ENCODE peak calls at places on chromosomes 1 and 21, in four cellular contexts. A is left ventricle myocardium superior, Q is NCI-H69, D is GDM1. U is an unnamed sample.

GRCh38 chr1:15018767-15019166 is 134.8 kb upstream of the TMEM51 start:
- DNase-seq in D (no peak), A (no peak), Q (no peak), U (no peak)

GRCh38 chr1:29593601-29594382 is 357.5 kb downstream of the PTPRU start:
- DNase-seq in D (no peak), A (no peak), Q (no peak), U (no peak)

GRCh38 chr1:207993477-207994445 is 82.8 kb upstream of the CD34 start:
- DNase-seq in D (no peak), Q (peak; percentile 14), A (no peak), U (no peak)

GRCh38 chr1:227946624-227947424 is 908 bp downstream of the WNT9A start:
- DNase-seq in Q (peak; percentile 87), D (peak; percentile 22), A (peak; percentile 90), U (no peak)

GRCh38 chr1:23283660-23284602 is 60.2 kb downstream of the HNRNPR start:
- DNase-seq in D (no peak), Q (no peak), A (no peak), U (no peak)

GRCh38 chr1:8197493-8198282 is 120.2 kb upstream of the SLC45A1 start:
- DNase-seq in A (peak; percentile 73), D (no peak), Q (no peak), U (no peak)

GRCh38 chr1:11337536-11338350 is 64.7 kb downstream of the UBIAD1 start:
- DNase-seq in Q (peak; percentile 92), A (peak; percentile 70), D (peak; percentile 42), U (no peak)

GRCh38 chr1:234610582-234611152 is 689 bp upstream of the IRF2BP2 start:
- DNase-seq in D (peak; percentile 98), A (peak; percentile 99), Q (peak; percentile 99), U (peak; percentile 63)

GRCh38 chr1:159598196-159598595 is 10.6 kb downstream of the APCS start:
- DNase-seq in A (no peak), D (no peak), Q (no peak), U (no peak)

GRCh38 chr1:1616045-1616821 is 933 bp downstream of the MIB2 start:
- DNase-seq in A (peak; percentile 80), D (no peak), Q (peak; percentile 27), U (no peak)

GRCh38 chr1:197178998-197179397 is 32.5 kb upstream of the ASPM start:
- DNase-seq in D (no peak), A (no peak), Q (peak; percentile 10), U (no peak)

GRCh38 chr1:53480678-53481077 is 21.5 kb downstream of the DMRTB1 start:
- DNase-seq in D (no peak), Q (no peak), A (no peak), U (no peak)

GRCh38 chr1:175209493-175209921 is 16.9 kb upstream of the KIAA0040 start:
- DNase-seq in A (no peak), Q (no peak), D (no peak), U (no peak)

GRCh38 chr21:45309069-45309521 is 21.4 kb upstream of the POFUT2 start:
- DNase-seq in Q (peak; percentile 71), A (peak; percentile 84), D (peak; percentile 16), U (no peak)

GRCh38 chr1:176193023-176193422 is 14.1 kb downstream of the COP1 start:
- DNase-seq in A (no peak), Q (no peak), D (no peak), U (no peak)

GRCh38 chr1:25033828-25034451 is 103.9 kb upstream of the RUNX3 start:
- DNase-seq in A (peak; percentile 60), D (peak; percentile 99), Q (no peak), U (peak; percentile 28)

GRCh38 chr1:67472056-67472455 is 41.9 kb upstream of the SERBP1 start:
- DNase-seq in A (no peak), Q (no peak), D (no peak), U (no peak)

GRCh38 chr1:41423511-41424191 is 60.8 kb downstream of the EDN2 start:
- DNase-seq in Q (peak; percentile 17), D (no peak), A (peak; percentile 80), U (no peak)

GRCh38 chr1:107529511-107530149 is 388.8 kb downstream of the NTNG1 start:
- DNase-seq in A (no peak), Q (peak; percentile 82), D (peak; percentile 12), U (no peak)

GRCh38 chr1:52904590-52905375 is 16.8 kb downstream of the ECHDC2 start:
- DNase-seq in D (no peak), Q (peak; percentile 49), A (no peak), U (no peak)

GRCh38 chr1:9388628-9389184 is 96.0 kb downstream of the SPSB1 start:
- DNase-seq in Q (no peak), A (no peak), D (no peak), U (no peak)

GRCh38 chr1:94068831-94069648 is 51.9 kb downstream of the ABCA4 start:
- DNase-seq in A (peak; percentile 54), D (no peak), Q (peak; percentile 81), U (no peak)

GRCh38 chr1:221562542-221563475 is 179.1 kb downstream of the DUSP10 start:
- DNase-seq in D (no peak), Q (peak; percentile 8), A (no peak), U (no peak)

GRCh38 chr1:201628490-201628889 is 89.6 kb downstream of the NAV1 start:
- DNase-seq in Q (peak; percentile 99), A (no peak), D (no peak), U (no peak)

GRCh38 chr1:35925741-35926140 is 5.2 kb upstream of the AGO3 start:
- DNase-seq in A (peak; percentile 70), D (no peak), Q (peak; percentile 1), U (no peak)

GRCh38 chr1:247681288-247681897 is 1.9 kb upstream of the OR13G1 start:
- DNase-seq in D (peak; percentile 40), Q (peak; percentile 58), A (no peak), U (no peak)

GRCh38 chr1:207822602-207823451 is 71.0 kb downstream of the CD46 start:
- DNase-seq in A (peak; percentile 82), D (no peak), Q (peak; percentile 57), U (no peak)

GRCh38 chr1:41380979-41381690 is 19.9 kb downstream of the FOXO6 start:
- DNase-seq in Q (peak; percentile 93), D (no peak), A (peak; percentile 77), U (no peak)

GRCh38 chr1:202189919-202190715 is 3.5 kb upstream of the LGR6 start:
- DNase-seq in A (no peak), Q (peak; percentile 53), D (no peak), U (no peak)

GRCh38 chr1:204991342-204991844 is 51.6 kb upstream of the CNTN2 start:
- DNase-seq in D (no peak), Q (peak; percentile 96), A (no peak), U (no peak)

GRCh38 chr1:147245586-147246021 is 3.1 kb downstream of the CHD1L start:
- DNase-seq in D (no peak), A (no peak), Q (no peak), U (peak; percentile 44)

GRCh38 chr1:167812972-167813371 is 91.2 kb downstream of the MPZL1 start:
- DNase-seq in D (no peak), Q (no peak), A (no peak), U (no peak)

GRCh38 chr21:42655797-42656770 is 2.7 kb downstream of the PDE9A start:
- DNase-seq in Q (peak; percentile 70), D (no peak), A (peak; percentile 22), U (no peak)

GRCh38 chr1:23376890-23377811 is 7.5 kb upstream of the ZNF436 start:
- DNase-seq in A (peak; percentile 69), Q (peak; percentile 80), D (no peak), U (no peak)

GRCh38 chr1:181023265-181024057 is 791 bp upstream of the STX6 start:
- DNase-seq in A (no peak), Q (peak; percentile 34), D (no peak), U (no peak)